ENCODE peak calls at places on chromosomes 7 and 10, in ten cellular contexts. One of them, this sample, is unnamed.

GRCh38 chr10:94003496-94003895 is 9.8 kb downstream of the PLCE1 start:
- DNase-seq in tibial artery: no peak
- DNase-seq in mammary epithelial cell: no peak
- DNase-seq in ovary: no peak
- DNase-seq in colonic mucosa: no peak
- DNase-seq in CD8-positive, alpha-beta T cell: no peak
- DNase-seq in osteoblast: no peak
- DNase-seq in spleen: no peak
- DNase-seq in mesendoderm: no peak
- DNase-seq in heart right ventricle: no peak
- DNase-seq in this sample: no peak

GRCh38 chr7:157438121-157439025 is 101.6 kb downstream of the DNAJB6 start:
- DNase-seq in tibial artery: no peak
- DNase-seq in mammary epithelial cell: no peak
- DNase-seq in ovary: no peak
- DNase-seq in colonic mucosa: no peak
- DNase-seq in CD8-positive, alpha-beta T cell: no peak
- DNase-seq in osteoblast: peak; percentile 43
- DNase-seq in spleen: peak; percentile 47
- DNase-seq in mesendoderm: no peak
- DNase-seq in heart right ventricle: no peak
- DNase-seq in this sample: no peak

GRCh38 chr7:46569117-46569433 is 648.0 kb upstream of the IGFBP3 start:
- DNase-seq in tibial artery: no peak
- DNase-seq in mammary epithelial cell: peak; percentile 47
- DNase-seq in ovary: no peak
- DNase-seq in colonic mucosa: no peak
- DNase-seq in CD8-positive, alpha-beta T cell: no peak
- DNase-seq in osteoblast: peak; percentile 51
- DNase-seq in spleen: no peak
- DNase-seq in mesendoderm: peak; percentile 65
- DNase-seq in heart right ventricle: no peak
- DNase-seq in this sample: no peak

GRCh38 chr7:149238051-149238450 is 1.4 kb upstream of the ZNF212 start:
- DNase-seq in tibial artery: no peak
- DNase-seq in mammary epithelial cell: peak; percentile 65
- DNase-seq in ovary: no peak
- DNase-seq in colonic mucosa: no peak
- DNase-seq in CD8-positive, alpha-beta T cell: no peak
- DNase-seq in osteoblast: peak; percentile 75
- DNase-seq in spleen: no peak
- DNase-seq in mesendoderm: no peak
- DNase-seq in heart right ventricle: no peak
- DNase-seq in this sample: no peak

GRCh38 chr10:13518076-13518692 is 10.6 kb downstream of the BEND7 start:
- DNase-seq in tibial artery: no peak
- DNase-seq in mammary epithelial cell: no peak
- DNase-seq in ovary: no peak
- DNase-seq in colonic mucosa: no peak
- DNase-seq in CD8-positive, alpha-beta T cell: no peak
- DNase-seq in osteoblast: no peak
- DNase-seq in spleen: no peak
- DNase-seq in mesendoderm: peak; percentile 43
- DNase-seq in heart right ventricle: no peak
- DNase-seq in this sample: no peak

GRCh38 chr10:35140727-35141126 is 14.1 kb downstream of the CREM start:
- DNase-seq in tibial artery: no peak
- DNase-seq in mammary epithelial cell: no peak
- DNase-seq in ovary: no peak
- DNase-seq in colonic mucosa: no peak
- DNase-seq in CD8-positive, alpha-beta T cell: no peak
- DNase-seq in osteoblast: no peak
- DNase-seq in spleen: no peak
- DNase-seq in mesendoderm: no peak
- DNase-seq in heart right ventricle: no peak
- DNase-seq in this sample: no peak

GRCh38 chr10:133276435-133277201 is at the start of gene ADAM8:
- DNase-seq in tibial artery: no peak
- DNase-seq in mammary epithelial cell: no peak
- DNase-seq in ovary: no peak
- DNase-seq in colonic mucosa: no peak
- DNase-seq in CD8-positive, alpha-beta T cell: peak; percentile 71
- DNase-seq in osteoblast: peak; percentile 95
- DNase-seq in spleen: peak; percentile 95
- DNase-seq in mesendoderm: peak; percentile 69
- DNase-seq in heart right ventricle: no peak
- DNase-seq in this sample: no peak

GRCh38 chr10:4141471-4141870 is 356.5 kb upstream of the KLF6 start:
- DNase-seq in tibial artery: no peak
- DNase-seq in mammary epithelial cell: peak; percentile 19
- DNase-seq in ovary: no peak
- DNase-seq in colonic mucosa: no peak
- DNase-seq in CD8-positive, alpha-beta T cell: no peak
- DNase-seq in osteoblast: peak; percentile 69
- DNase-seq in spleen: no peak
- DNase-seq in mesendoderm: peak; percentile 55
- DNase-seq in heart right ventricle: no peak
- DNase-seq in this sample: no peak

GRCh38 chr10:93074597-93075368 is 1.1 kb downstream of the CYP26A1 start:
- DNase-seq in tibial artery: no peak
- DNase-seq in mammary epithelial cell: no peak
- DNase-seq in ovary: no peak
- DNase-seq in colonic mucosa: no peak
- DNase-seq in CD8-positive, alpha-beta T cell: no peak
- DNase-seq in osteoblast: peak; percentile 65
- DNase-seq in spleen: no peak
- DNase-seq in mesendoderm: no peak
- DNase-seq in heart right ventricle: no peak
- DNase-seq in this sample: no peak

GRCh38 chr10:112526130-112526529 is 79.1 kb downstream of the VTI1A start:
- DNase-seq in tibial artery: no peak
- DNase-seq in mammary epithelial cell: no peak
- DNase-seq in ovary: no peak
- DNase-seq in colonic mucosa: no peak
- DNase-seq in CD8-positive, alpha-beta T cell: no peak
- DNase-seq in osteoblast: no peak
- DNase-seq in spleen: no peak
- DNase-seq in mesendoderm: no peak
- DNase-seq in heart right ventricle: no peak
- DNase-seq in this sample: no peak

GRCh38 chr10:17257466-17258321 is 29.7 kb downstream of the VIM start:
- DNase-seq in tibial artery: peak; percentile 50
- DNase-seq in mammary epithelial cell: peak; percentile 58
- DNase-seq in ovary: peak; percentile 42
- DNase-seq in colonic mucosa: peak; percentile 74
- DNase-seq in CD8-positive, alpha-beta T cell: peak; percentile 60
- DNase-seq in osteoblast: no peak
- DNase-seq in spleen: no peak
- DNase-seq in mesendoderm: peak; percentile 75
- DNase-seq in heart right ventricle: peak; percentile 65
- DNase-seq in this sample: peak; percentile 18

GRCh38 chr10:31274310-31274709 is 44.7 kb upstream of the ZEB1 start:
- DNase-seq in tibial artery: no peak
- DNase-seq in mammary epithelial cell: no peak
- DNase-seq in ovary: no peak
- DNase-seq in colonic mucosa: no peak
- DNase-seq in CD8-positive, alpha-beta T cell: no peak
- DNase-seq in osteoblast: no peak
- DNase-seq in spleen: no peak
- DNase-seq in mesendoderm: no peak
- DNase-seq in heart right ventricle: no peak
- DNase-seq in this sample: no peak

GRCh38 chr7:13262929-13263530 is 575.6 kb downstream of the ARL4A start:
- DNase-seq in tibial artery: no peak
- DNase-seq in mammary epithelial cell: peak; percentile 10
- DNase-seq in ovary: no peak
- DNase-seq in colonic mucosa: no peak
- DNase-seq in CD8-positive, alpha-beta T cell: no peak
- DNase-seq in osteoblast: no peak
- DNase-seq in spleen: no peak
- DNase-seq in mesendoderm: peak; percentile 28
- DNase-seq in heart right ventricle: no peak
- DNase-seq in this sample: no peak

DNA sequence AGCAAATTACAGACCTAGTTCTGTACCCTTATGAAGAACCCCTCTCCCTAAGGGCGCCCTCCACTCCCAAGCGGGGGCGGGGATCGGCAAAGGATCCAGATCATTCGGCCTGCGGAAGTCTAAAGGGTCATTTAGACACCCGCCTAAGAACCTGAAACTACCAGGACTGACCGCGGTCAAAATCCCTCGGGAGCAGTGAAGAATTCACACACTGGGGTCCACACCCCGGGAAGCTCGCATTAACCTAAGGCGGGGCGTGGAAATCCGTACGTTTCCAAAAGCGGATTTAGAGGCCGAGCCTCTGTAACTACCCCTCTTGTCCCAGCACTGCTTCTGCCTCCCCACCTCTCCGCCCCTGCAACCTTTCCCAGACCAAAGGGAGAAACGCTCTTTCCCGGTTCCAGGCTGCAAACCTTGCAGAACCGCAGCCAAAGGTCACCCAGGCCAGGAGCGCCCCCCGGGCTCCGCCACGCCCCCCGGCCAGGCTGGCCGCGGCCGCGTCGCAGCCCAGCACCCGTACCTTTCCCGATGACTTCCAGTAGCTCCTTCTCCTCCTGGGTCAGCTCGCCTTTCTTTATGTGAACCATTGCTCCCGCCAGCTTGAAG is 464 bp downstream of the ANKMY2 start:
- DNase-seq in tibial artery: peak; percentile 41
- DNase-seq in mammary epithelial cell: no peak
- DNase-seq in ovary: no peak
- DNase-seq in colonic mucosa: peak; percentile 73
- DNase-seq in CD8-positive, alpha-beta T cell: no peak
- DNase-seq in osteoblast: peak; percentile 45
- DNase-seq in spleen: peak; percentile 89
- DNase-seq in mesendoderm: no peak
- DNase-seq in heart right ventricle: peak; percentile 45
- DNase-seq in this sample: peak; percentile 32
- H3K4me1 ChIP-seq in tibial artery: peaks cover 32% of the 10 kb centered on the region
- H3K4me1 ChIP-seq in mammary epithelial cell: peaks cover 37% of the 10 kb centered on the region
- H3K4me1 ChIP-seq in ovary: peaks cover 2% of the 10 kb centered on the region
- H3K4me1 ChIP-seq in colonic mucosa: peaks cover 9% of the 10 kb centered on the region
- H3K4me1 ChIP-seq in CD8-positive, alpha-beta T cell: peaks cover 40% of the 10 kb centered on the region
- H3K4me1 ChIP-seq in osteoblast: peaks cover 36% of the 10 kb centered on the region
- H3K4me1 ChIP-seq in spleen: peaks cover 55% of the 10 kb centered on the region
- H3K4me1 ChIP-seq in mesendoderm: peaks cover 7% of the 10 kb centered on the region
- H3K4me1 ChIP-seq in heart right ventricle: peaks cover 49% of the 10 kb centered on the region
- H3K4me1 ChIP-seq in this sample: peaks cover 71% of the 10 kb centered on the region

DNA sequence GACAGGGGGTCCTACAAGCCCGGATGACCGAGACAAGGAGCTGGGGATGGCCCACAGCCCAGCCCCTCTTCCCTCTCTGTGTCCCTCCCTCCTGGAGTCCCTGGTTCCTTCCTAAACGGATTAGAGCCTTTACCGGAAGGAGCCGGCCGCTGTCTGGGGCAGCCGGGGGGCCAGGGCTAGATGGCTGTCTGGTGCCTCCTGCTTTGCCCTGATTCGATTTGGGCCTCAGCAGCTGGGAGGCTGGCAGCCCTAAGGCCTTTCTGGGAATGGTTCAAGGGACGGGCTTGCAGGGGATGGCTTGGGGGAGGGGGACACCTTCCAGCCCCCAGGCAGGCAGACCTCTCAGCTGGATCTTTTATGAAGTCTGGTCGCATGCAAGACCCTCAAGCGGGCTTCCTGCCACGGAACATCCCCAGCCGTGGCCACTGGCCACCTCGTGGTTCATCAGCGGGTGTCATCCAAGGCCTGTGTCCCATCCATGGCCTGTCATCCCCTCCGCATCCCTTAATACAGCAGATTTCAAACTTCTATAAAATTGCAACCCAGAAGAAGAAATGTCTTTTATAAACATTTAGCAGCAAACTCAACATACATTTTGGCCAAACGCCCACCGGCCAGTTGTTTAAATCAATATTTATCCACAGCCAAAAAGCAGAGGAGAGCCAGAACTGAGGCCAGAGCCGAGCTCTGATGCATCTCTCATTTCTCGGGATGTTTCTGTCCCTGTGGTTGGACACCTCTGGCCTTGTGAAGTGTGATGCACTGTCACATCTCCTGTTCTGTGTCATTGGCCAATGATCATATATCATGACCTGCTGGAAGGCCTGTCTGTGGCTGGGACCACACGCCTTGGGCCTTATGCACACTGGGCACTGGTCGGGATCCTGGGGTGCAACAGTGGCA is 52.0 kb downstream of the GTF2IRD1 start:
- DNase-seq in tibial artery: no peak
- DNase-seq in mammary epithelial cell: no peak
- DNase-seq in ovary: no peak
- DNase-seq in colonic mucosa: no peak
- DNase-seq in CD8-positive, alpha-beta T cell: no peak
- DNase-seq in osteoblast: peak; percentile 81
- DNase-seq in spleen: no peak
- DNase-seq in mesendoderm: no peak
- DNase-seq in heart right ventricle: no peak
- DNase-seq in this sample: no peak
- H3K27ac ChIP-seq in tibial artery: no peak overlapping the region
- H3K27ac ChIP-seq in mammary epithelial cell: no peak overlapping the region
- H3K27ac ChIP-seq in ovary: no peak overlapping the region
- H3K27ac ChIP-seq in colonic mucosa: no peak overlapping the region
- H3K27ac ChIP-seq in CD8-positive, alpha-beta T cell: no peak overlapping the region
- H3K27ac ChIP-seq in osteoblast: peak overlapping the region; percentile 45
- H3K27ac ChIP-seq in spleen: no peak overlapping the region
- H3K27ac ChIP-seq in mesendoderm: no peak overlapping the region
- H3K27ac ChIP-seq in heart right ventricle: no peak overlapping the region
- H3K27ac ChIP-seq in this sample: peak overlapping the region; percentile 94

GRCh38 chr10:110219884-110220283 is 12.5 kb downstream of the MXI1 start:
- DNase-seq in tibial artery: no peak
- DNase-seq in mammary epithelial cell: no peak
- DNase-seq in ovary: no peak
- DNase-seq in colonic mucosa: no peak
- DNase-seq in CD8-positive, alpha-beta T cell: no peak
- DNase-seq in osteoblast: no peak
- DNase-seq in spleen: no peak
- DNase-seq in mesendoderm: no peak
- DNase-seq in heart right ventricle: no peak
- DNase-seq in this sample: no peak
- H3K4me1 ChIP-seq in tibial artery: peaks cover 66% of the 10 kb centered on the region
- H3K4me1 ChIP-seq in mammary epithelial cell: peaks cover 15% of the 10 kb centered on the region
- H3K4me1 ChIP-seq in ovary: peaks cover 20% of the 10 kb centered on the region
- H3K4me1 ChIP-seq in colonic mucosa: peaks cover 5% of the 10 kb centered on the region
- H3K4me1 ChIP-seq in CD8-positive, alpha-beta T cell: peaks cover 11% of the 10 kb centered on the region
- H3K4me1 ChIP-seq in osteoblast: peaks cover 12% of the 10 kb centered on the region
- H3K4me1 ChIP-seq in spleen: peaks cover 56% of the 10 kb centered on the region
- H3K4me1 ChIP-seq in mesendoderm: peaks cover 8% of the 10 kb centered on the region
- H3K4me1 ChIP-seq in heart right ventricle: peaks cover 43% of the 10 kb centered on the region
- H3K4me1 ChIP-seq in this sample: peaks cover 9% of the 10 kb centered on the region

GRCh38 chr7:98933321-98933720 is 55.0 kb downstream of the TRRAP start:
- DNase-seq in tibial artery: no peak
- DNase-seq in mammary epithelial cell: no peak
- DNase-seq in ovary: no peak
- DNase-seq in colonic mucosa: no peak
- DNase-seq in CD8-positive, alpha-beta T cell: no peak
- DNase-seq in osteoblast: peak; percentile 26
- DNase-seq in spleen: no peak
- DNase-seq in mesendoderm: no peak
- DNase-seq in heart right ventricle: no peak
- DNase-seq in this sample: no peak
- H3K27ac ChIP-seq in tibial artery: no peak overlapping the region
- H3K27ac ChIP-seq in mammary epithelial cell: no peak overlapping the region
- H3K27ac ChIP-seq in ovary: no peak overlapping the region
- H3K27ac ChIP-seq in colonic mucosa: no peak overlapping the region
- H3K27ac ChIP-seq in CD8-positive, alpha-beta T cell: no peak overlapping the region
- H3K27ac ChIP-seq in osteoblast: no peak overlapping the region
- H3K27ac ChIP-seq in spleen: no peak overlapping the region
- H3K27ac ChIP-seq in mesendoderm: no peak overlapping the region
- H3K27ac ChIP-seq in heart right ventricle: no peak overlapping the region
- H3K27ac ChIP-seq in this sample: no peak overlapping the region